ENCODE peak calls at places on chromosomes 12 and 14, in six cellular contexts. V is body of pancreas, O is heart left ventricle, U is fibroblast of pulmonary artery, Z is sigmoid colon, R is breast epithelium. M is an unnamed sample.

GRCh38 chr12:2944401-2945047 is 14.7 kb upstream of the TEAD4 start:
- DNase-seq in V (peak; percentile 85), O (no peak), U (peak; percentile 39), Z (peak; percentile 66), R (no peak), M (peak; percentile 64)

GRCh38 chr12:85695316-85695715 is 140.9 kb downstream of the RASSF9 start:
- DNase-seq in V (no peak), O (no peak), U (no peak), Z (no peak), R (no peak), M (no peak)

GRCh38 chr14:22417914-22418313 is 171.1 kb downstream of the DAD1 start:
- DNase-seq in V (no peak), O (no peak), U (no peak), Z (no peak), R (no peak), M (no peak)

GRCh38 chr12:16063728-16064127 is 152.6 kb downstream of the DERA start:
- DNase-seq in V (no peak), O (no peak), U (peak; percentile 46), Z (no peak), R (no peak), M (no peak)

GRCh38 chr14:102255401-102256190 is 49.4 kb downstream of the MOK start:
- DNase-seq in V (no peak), O (no peak), U (peak; percentile 83), Z (peak; percentile 61), R (peak; percentile 15), M (no peak)

GRCh38 chr12:5258498-5258897 is 173.4 kb upstream of the NTF3 start:
- DNase-seq in V (peak; percentile 7), O (no peak), U (no peak), Z (no peak), R (no peak), M (no peak)

GRCh38 chr14:22520235-22520634 is 68.8 kb downstream of the DAD1 start:
- DNase-seq in V (no peak), O (no peak), U (peak; percentile 84), Z (no peak), R (no peak), M (no peak)

GRCh38 chr12:31201382-31201781 is 124.6 kb downstream of the SINHCAF start:
- DNase-seq in V (no peak), O (no peak), U (no peak), Z (no peak), R (no peak), M (no peak)

GRCh38 chr12:12466157-12466556 is 96.5 kb downstream of the DUSP16 start:
- DNase-seq in V (no peak), O (no peak), U (no peak), Z (no peak), R (no peak), M (no peak)

GRCh38 chr14:23153891-23154796 is 29.3 kb downstream of the SLC7A8 start:
- DNase-seq in V (peak; percentile 98), O (peak; percentile 90), U (peak; percentile 93), Z (peak; percentile 96), R (peak; percentile 91), M (peak; percentile 42)

GRCh38 chr12:113267621-113268020 is 46.4 kb downstream of the TPCN1 start:
- DNase-seq in V (no peak), O (no peak), U (no peak), Z (no peak), R (no peak), M (no peak)

GRCh38 chr12:52945389-52946232 is 3.3 kb upstream of the KRT18 start:
- DNase-seq in V (peak; percentile 81), O (no peak), U (peak; percentile 84), Z (no peak), R (no peak), M (peak; percentile 49)

GRCh38 chr12:49451468-49452259 is 84.4 kb downstream of the SPATS2 start:
- DNase-seq in V (no peak), O (no peak), U (no peak), Z (no peak), R (no peak), M (no peak)

DNA sequence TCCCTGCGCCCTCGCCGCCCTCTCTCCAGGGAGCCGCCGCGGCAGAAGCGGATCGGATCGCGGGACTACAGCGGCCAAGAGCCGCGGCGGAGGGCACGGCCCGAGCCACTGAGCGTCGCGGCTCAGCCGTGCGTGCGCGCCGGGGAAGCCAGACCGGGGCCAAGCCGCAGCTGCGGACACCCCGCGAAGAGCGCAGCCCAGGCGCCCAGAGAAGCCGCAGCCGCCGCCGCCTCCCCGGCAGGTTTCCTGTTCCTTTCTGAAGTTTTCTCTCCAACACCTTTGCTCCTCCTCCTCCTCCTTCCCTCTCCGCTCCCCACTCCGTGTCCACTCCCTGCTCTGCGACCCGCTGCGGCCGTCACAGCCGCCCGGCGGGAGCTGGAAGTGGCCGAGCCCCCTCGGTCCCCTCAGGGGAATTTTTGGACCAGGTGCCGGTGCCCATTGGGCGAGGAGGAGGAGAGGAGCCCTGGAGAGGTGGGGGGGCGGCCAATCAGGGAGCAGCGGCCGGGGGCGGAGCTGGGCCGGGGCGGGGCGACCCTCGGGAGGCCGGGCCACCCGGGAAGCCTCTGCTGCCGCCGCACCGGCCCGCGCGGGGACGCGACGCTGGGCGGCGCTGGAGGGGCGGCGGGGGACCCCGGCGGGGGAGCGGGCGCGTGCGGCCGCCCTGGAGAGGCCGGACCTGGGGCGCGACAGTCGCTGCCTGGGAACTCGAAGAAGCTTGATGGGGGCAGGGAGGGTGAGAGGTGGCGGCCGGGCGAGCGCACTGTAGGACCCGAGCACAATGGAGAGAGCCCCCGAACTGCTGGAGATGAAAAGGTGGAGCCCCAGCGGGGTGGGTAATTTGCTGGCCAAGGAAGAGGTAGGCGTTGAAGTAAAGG is at the start of gene ITPR2:
- DNase-seq in V (peak; percentile 97), O (peak; percentile 97), U (peak; percentile 88), Z (peak; percentile 97), R (peak; percentile 95), M (peak; percentile 97)
- TF ChIP-seq CTCF in V (no peak), O (peak; percentile 42), U (no peak), Z (no peak), R (peak; percentile 18), M (no peak)

GRCh38 chr14:42353315-42353714 is 746.6 kb downstream of the LRFN5 start:
- DNase-seq in V (no peak), O (no peak), U (no peak), Z (no peak), R (no peak), M (no peak)
- TF ChIP-seq CTCF in V (no peak), O (no peak), U (no peak), Z (no peak), R (no peak), M (no peak)

DNA sequence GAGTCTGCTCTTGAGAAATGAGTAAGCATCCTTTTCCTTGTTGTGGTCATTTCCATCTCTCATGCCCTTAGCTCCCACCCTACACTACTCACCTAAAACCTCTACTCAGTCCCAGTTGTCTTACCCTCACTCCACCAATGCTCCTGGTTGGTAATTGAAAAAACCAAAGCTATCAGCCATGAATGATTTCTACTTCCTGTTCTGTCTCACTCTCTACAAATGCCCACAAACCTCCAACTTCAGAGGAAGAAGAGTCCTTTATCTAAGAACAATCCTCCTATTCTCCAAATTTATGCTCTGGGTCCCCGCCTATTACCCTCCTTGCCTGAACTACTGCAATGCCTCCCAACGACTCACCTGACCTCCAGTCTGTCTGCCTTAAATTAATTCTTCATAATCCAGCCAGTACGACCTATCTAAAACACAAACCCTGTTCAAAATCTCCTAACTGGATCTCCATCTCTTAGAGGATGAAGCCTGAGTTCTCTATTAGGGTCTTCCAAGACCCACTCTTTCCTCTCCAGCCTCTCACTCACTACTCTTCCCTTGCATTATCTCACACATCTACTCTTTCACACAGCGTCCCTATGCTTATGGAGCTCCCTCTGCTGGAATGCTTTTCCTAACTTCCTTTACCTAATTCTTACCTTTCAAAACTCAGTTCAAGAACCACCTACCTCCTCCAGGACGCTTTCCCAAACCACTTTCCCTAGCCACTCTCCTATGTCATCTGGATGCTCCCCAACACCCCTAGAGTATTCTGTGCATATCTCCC is 2.2 kb downstream of the DHRS1 start:
- DNase-seq in V (no peak), O (no peak), U (no peak), Z (no peak), R (no peak), M (no peak)
- TF ChIP-seq CTCF in V (peak; percentile 64), O (peak; percentile 15), U (peak; percentile 54), Z (no peak), R (peak; percentile 1), M (peak; percentile 36)

DNA sequence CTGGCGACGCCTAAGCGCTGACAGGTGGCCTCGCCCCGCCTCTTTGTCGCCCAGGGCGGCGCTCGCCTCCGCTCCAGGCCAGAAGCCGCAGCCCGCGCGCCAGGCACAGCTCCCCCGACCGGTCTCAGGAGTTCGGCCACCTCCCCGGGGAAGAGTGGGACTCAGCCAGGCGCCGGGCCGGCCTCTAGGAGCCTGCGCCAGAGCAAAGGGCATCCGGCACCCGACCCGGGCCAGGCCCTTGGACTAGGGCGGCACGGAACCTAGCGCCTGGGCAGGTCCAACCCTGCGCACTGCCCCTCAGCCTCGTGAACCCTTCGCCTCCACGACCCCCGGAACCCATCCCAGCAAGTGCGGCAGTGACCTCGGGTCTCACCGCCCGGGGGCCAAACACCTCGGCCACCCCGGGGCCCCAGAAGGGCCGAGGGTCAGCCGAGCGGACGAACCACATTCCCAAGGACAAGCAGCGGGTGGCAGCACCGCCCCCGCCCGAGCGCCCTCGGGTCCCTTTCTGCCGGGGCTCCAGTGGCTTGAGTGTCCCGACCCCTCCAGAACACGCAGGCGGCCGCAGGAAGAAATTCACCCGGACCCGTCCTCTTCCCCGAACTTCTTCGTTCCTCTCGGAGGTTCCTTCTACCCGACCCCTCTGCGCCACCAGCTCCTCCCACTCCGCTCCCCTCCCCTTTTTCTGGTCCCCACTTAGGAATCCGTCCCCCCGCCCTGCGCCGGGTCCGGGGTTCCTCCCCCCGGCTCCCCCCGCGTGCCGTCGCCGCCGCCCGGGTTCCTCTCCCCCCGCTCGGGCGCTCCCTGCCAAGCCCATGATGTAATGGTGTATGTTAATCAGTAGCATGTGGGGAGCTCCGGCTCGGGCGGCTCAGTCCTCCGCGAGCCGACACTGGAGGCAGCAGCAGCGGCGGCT is 1.4 kb upstream of the SAMD4A start:
- DNase-seq in V (peak; percentile 96), O (peak; percentile 96), U (peak; percentile 87), Z (peak; percentile 99), R (peak; percentile 91), M (peak; percentile 79)
- TF ChIP-seq CTCF in V (peak; percentile 38), O (peak; percentile 25), U (peak; percentile 2), Z (peak; percentile 22), R (no peak), M (peak; percentile 9)

GRCh38 chr12:32542550-32543229 is 136.4 kb upstream of the DNM1L start:
- DNase-seq in V (no peak), O (no peak), U (no peak), Z (no peak), R (no peak), M (no peak)
- TF ChIP-seq CTCF in V (no peak), O (peak; percentile 16), U (no peak), Z (no peak), R (no peak), M (no peak)

GRCh38 chr14:37903561-37904191 is 304.0 kb upstream of the SSTR1 start:
- DNase-seq in V (peak; percentile 29), O (peak; percentile 10), U (peak; percentile 70), Z (no peak), R (no peak), M (peak; percentile 21)

GRCh38 chr14:37900582-37900981 is 305.2 kb downstream of the TTC6 start:
- DNase-seq in V (no peak), O (no peak), U (no peak), Z (no peak), R (no peak), M (no peak)

GRCh38 chr14:37899365-37899764 is 303.9 kb downstream of the TTC6 start:
- DNase-seq in V (no peak), O (no peak), U (no peak), Z (no peak), R (no peak), M (no peak)

DNA sequence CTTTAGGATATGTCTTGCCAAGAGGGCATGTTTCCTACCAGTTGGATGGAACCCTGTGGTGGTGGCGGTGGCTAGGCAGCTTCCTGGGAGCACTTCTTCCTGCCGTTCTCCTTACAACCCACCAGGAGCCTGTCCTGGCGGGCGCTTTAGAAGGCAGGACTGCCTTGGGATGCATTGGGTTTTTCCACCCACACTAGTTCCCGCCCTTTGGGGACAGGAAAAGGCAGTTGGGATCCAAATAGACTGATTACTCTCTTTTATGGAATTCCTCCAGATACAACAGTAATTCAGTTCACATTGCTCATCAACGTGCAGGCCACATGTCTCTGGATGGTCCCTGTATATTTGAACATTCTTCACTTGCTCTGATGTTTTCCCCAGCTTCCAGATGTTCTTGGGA is 305.7 kb upstream of the SSTR1 start:
- DNase-seq in V (no peak), O (peak; percentile 62), U (no peak), Z (peak; percentile 65), R (no peak), M (no peak)
- TF ChIP-seq CTCF in V (no peak), O (no peak), U (no peak), Z (no peak), R (no peak), M (no peak)